ENCODE peak calls at places on chromosomes 11 and 22, in seven cellular contexts. K is NCI-H1092; H is IMR-90; G is nephron progenitor cell; E is effector memory CD8-positive, alpha-beta T cell; B is NCI-H2081 treated with DMSO at 0.1 percent for 48 hours; S is activated T-cell treated with anti-CD3 and anti-CD28 coated beads for 24 hours. O is an unnamed sample.
A peak's percentile ranks its signal among the peaks of the same experiment; 100 is the strongest.

GRCh38 chr11:586376-587316 is 10.4 kb downstream of the PHRF1 start:
- DNase-seq in S (no peak), B (no peak), G (no peak), K (no peak), H (no peak), E (no peak), O (no peak)

GRCh38 chr22:23598805-23599518 is 18.9 kb upstream of the IGLL1 start:
- DNase-seq in G (no peak), E (no peak), K (no peak), B (no peak), H (no peak), S (no peak), O (no peak)

GRCh38 chr22:31127181-31127772 is 4.5 kb downstream of the INPP5J start:
- DNase-seq in B (no peak), H (no peak), G (no peak), K (no peak), E (no peak), S (no peak), O (no peak)

GRCh38 chr22:38080847-38081635 is 2.9 kb downstream of the SLC16A8 start:
- DNase-seq in G (peak; percentile 52), K (no peak), H (peak; percentile 14), S (no peak), B (no peak), E (no peak), O (peak; percentile 62)

GRCh38 chr11:16815047-16815767 is 76.8 kb downstream of the C11orf58 start:
- DNase-seq in K (peak; percentile 73), S (no peak), B (peak; percentile 60), H (peak; percentile 27), E (no peak), G (peak; percentile 12), O (peak; percentile 65)

GRCh38 chr11:74106125-74106524 is 64.7 kb downstream of the C2CD3 start:
- DNase-seq in E (no peak), K (no peak), G (no peak), S (no peak), H (no peak), B (no peak), O (no peak)

GRCh38 chr22:46424496-46424895 is 89.0 kb downstream of the TRMU start:
- DNase-seq in S (no peak), K (no peak), H (no peak), E (no peak), G (no peak), B (no peak), O (no peak)

GRCh38 chr11:58616594-58616993 is 5.9 kb upstream of the CNTF start:
- DNase-seq in H (peak; percentile 95), S (no peak), E (no peak), B (no peak), G (no peak), K (no peak), O (peak; percentile 73)

GRCh38 chr11:47991266-47991830 is 11.0 kb downstream of the PTPRJ start:
- DNase-seq in H (no peak), S (no peak), E (no peak), G (no peak), K (peak; percentile 59), B (peak; percentile 41), O (no peak)

GRCh38 chr22:37518509-37519267 is 527 bp downstream of the CARD10 start:
- DNase-seq in H (no peak), E (no peak), G (peak; percentile 65), B (no peak), K (no peak), S (no peak), O (no peak)

GRCh38 chr22:41621911-41622179 is 750 bp downstream of the XRCC6 start:
- DNase-seq in K (no peak), G (no peak), S (no peak), H (no peak), E (no peak), B (no peak), O (no peak)

GRCh38 chr11:26632691-26633159 is 60.7 kb upstream of the MUC15 start:
- DNase-seq in S (no peak), B (no peak), E (no peak), G (no peak), H (no peak), K (no peak), O (no peak)

GRCh38 chr11:75450826-75451783 is 18.1 kb upstream of the KLHL35 start:
- DNase-seq in K (no peak), S (no peak), E (peak; percentile 27), H (no peak), G (peak; percentile 65), B (no peak), O (no peak)

GRCh38 chr22:36198936-36199616 is 2.5 kb downstream of the APOL4 start:
- DNase-seq in H (no peak), K (no peak), G (no peak), E (no peak), S (no peak), B (no peak), O (no peak)

GRCh38 chr22:45006873-45007246 is 2.9 kb downstream of the PHF21B start:
- DNase-seq in B (no peak), G (no peak), K (no peak), H (no peak), E (no peak), S (no peak), O (no peak)

GRCh38 chr11:67120881-67121710 is 2.0 kb downstream of the KDM2A start:
- DNase-seq in K (no peak), H (peak; percentile 45), B (no peak), E (no peak), S (no peak), G (no peak), O (peak; percentile 27)

GRCh38 chr11:112302226-112302868 is 41.7 kb upstream of the PLET1 start:
- DNase-seq in H (peak; percentile 30), B (no peak), K (no peak), E (no peak), G (no peak), S (no peak), O (peak; percentile 26)

GRCh38 chr11:111719379-111719778 is 46.8 kb downstream of the PPP2R1B start:
- DNase-seq in E (no peak), G (no peak), H (peak; percentile 47), K (no peak), B (no peak), S (no peak), O (peak; percentile 19)

GRCh38 chr22:23501244-23501643 is 78.8 kb downstream of the IGLL1 start:
- DNase-seq in B (no peak), E (no peak), G (no peak), S (no peak), K (no peak), H (no peak), O (no peak)

GRCh38 chr11:115269193-115269592 is 235.0 kb downstream of the CADM1 start:
- DNase-seq in G (no peak), K (peak; percentile 89), S (no peak), E (no peak), H (no peak), B (no peak), O (no peak)

GRCh38 chr11:6327806-6328205 is 7.5 kb upstream of the CAVIN3 start:
- DNase-seq in B (no peak), S (no peak), H (no peak), G (no peak), K (no peak), E (no peak), O (no peak)

GRCh38 chr22:46043816-46044717 is 67.1 kb upstream of the WNT7B start:
- DNase-seq in G (no peak), H (no peak), S (no peak), B (no peak), K (no peak), E (no peak), O (peak; percentile 42)

GRCh38 chr11:133809525-133810178 is 35.7 kb downstream of the SPATA19 start:
- DNase-seq in H (no peak), G (no peak), K (no peak), S (no peak), E (no peak), B (no peak), O (no peak)

GRCh38 chr11:11697796-11698195 is 76.0 kb upstream of the GALNT18 start:
- DNase-seq in S (no peak), H (no peak), K (no peak), E (no peak), G (no peak), B (no peak), O (no peak)

GRCh38 chr22:44702479-44703219 is 645 bp downstream of the PRR5 start:
- DNase-seq in H (peak; percentile 54), K (no peak), B (no peak), G (peak; percentile 50), S (no peak), E (peak; percentile 22), O (peak; percentile 44)

GRCh38 chr11:126363706-126364245 is 8.3 kb downstream of the ST3GAL4 start:
- DNase-seq in S (no peak), B (no peak), H (no peak), K (no peak), E (no peak), G (no peak), O (no peak)

O was measured in GM03348.